ENCODE peak calls at places on chromosome 18, in nine cellular contexts. One of them, this sample, is unnamed.

GRCh38 chr18:47253101-47253654 is 1.7 kb upstream of the SKOR2 start:
- DNase-seq in activated T-cell treated with anti-CD3 and anti-CD28 coated beads, Interleukin-2, amount 50 U/mL, for 72 hours: no peak
- DNase-seq in naive B cell: no peak
- DNase-seq in breast epithelium: no peak
- DNase-seq in GM03348: no peak
- DNase-seq in stimulated activated naive CD8-positive, alpha-beta T cell treated with anti-CD3 and anti-CD28 coated beads, Interleukin-15, Interleukin-2, amounts not matched to agents 100 U/mL and 50 U/mL, for 24 hours: no peak
- DNase-seq in NT2/D1: no peak
- DNase-seq in nephron progenitor cell: no peak
- DNase-seq in effector CD4-positive, alpha-beta T cell: no peak
- DNase-seq in this sample: no peak

GRCh38 chr18:10457798-10458197 is 3.4 kb downstream of the APCDD1 start:
- DNase-seq in activated T-cell treated with anti-CD3 and anti-CD28 coated beads, Interleukin-2, amount 50 U/mL, for 72 hours: no peak
- DNase-seq in naive B cell: no peak
- DNase-seq in breast epithelium: no peak
- DNase-seq in GM03348: no peak
- DNase-seq in stimulated activated naive CD8-positive, alpha-beta T cell treated with anti-CD3 and anti-CD28 coated beads, Interleukin-15, Interleukin-2, amounts not matched to agents 100 U/mL and 50 U/mL, for 24 hours: no peak
- DNase-seq in NT2/D1: no peak
- DNase-seq in nephron progenitor cell: no peak
- DNase-seq in effector CD4-positive, alpha-beta T cell: no peak
- DNase-seq in this sample: no peak

GRCh38 chr18:10051877-10052631 is 138.2 kb downstream of the VAPA start:
- DNase-seq in activated T-cell treated with anti-CD3 and anti-CD28 coated beads, Interleukin-2, amount 50 U/mL, for 72 hours: no peak
- DNase-seq in naive B cell: no peak
- DNase-seq in breast epithelium: peak
- DNase-seq in GM03348: no peak
- DNase-seq in stimulated activated naive CD8-positive, alpha-beta T cell treated with anti-CD3 and anti-CD28 coated beads, Interleukin-15, Interleukin-2, amounts not matched to agents 100 U/mL and 50 U/mL, for 24 hours: no peak
- DNase-seq in NT2/D1: no peak
- DNase-seq in nephron progenitor cell: no peak
- DNase-seq in effector CD4-positive, alpha-beta T cell: no peak
- DNase-seq in this sample: no peak

GRCh38 chr18:63562284-63562683 is 20.1 kb downstream of the SERPINB12 start:
- DNase-seq in activated T-cell treated with anti-CD3 and anti-CD28 coated beads, Interleukin-2, amount 50 U/mL, for 72 hours: no peak
- DNase-seq in naive B cell: no peak
- DNase-seq in breast epithelium: no peak
- DNase-seq in GM03348: no peak
- DNase-seq in stimulated activated naive CD8-positive, alpha-beta T cell treated with anti-CD3 and anti-CD28 coated beads, Interleukin-15, Interleukin-2, amounts not matched to agents 100 U/mL and 50 U/mL, for 24 hours: no peak
- DNase-seq in NT2/D1: no peak
- DNase-seq in nephron progenitor cell: no peak
- DNase-seq in effector CD4-positive, alpha-beta T cell: no peak
- DNase-seq in this sample: no peak

GRCh38 chr18:25066536-25066935 is 285.4 kb downstream of the ZNF521 start:
- DNase-seq in activated T-cell treated with anti-CD3 and anti-CD28 coated beads, Interleukin-2, amount 50 U/mL, for 72 hours: no peak
- DNase-seq in naive B cell: no peak
- DNase-seq in breast epithelium: no peak
- DNase-seq in GM03348: no peak
- DNase-seq in stimulated activated naive CD8-positive, alpha-beta T cell treated with anti-CD3 and anti-CD28 coated beads, Interleukin-15, Interleukin-2, amounts not matched to agents 100 U/mL and 50 U/mL, for 24 hours: no peak
- DNase-seq in NT2/D1: no peak
- DNase-seq in nephron progenitor cell: no peak
- DNase-seq in effector CD4-positive, alpha-beta T cell: no peak
- DNase-seq in this sample: no peak

GRCh38 chr18:7830468-7830867 is 263.4 kb downstream of the PTPRM start:
- DNase-seq in activated T-cell treated with anti-CD3 and anti-CD28 coated beads, Interleukin-2, amount 50 U/mL, for 72 hours: no peak
- DNase-seq in naive B cell: no peak
- DNase-seq in breast epithelium: no peak
- DNase-seq in GM03348: no peak
- DNase-seq in stimulated activated naive CD8-positive, alpha-beta T cell treated with anti-CD3 and anti-CD28 coated beads, Interleukin-15, Interleukin-2, amounts not matched to agents 100 U/mL and 50 U/mL, for 24 hours: no peak
- DNase-seq in NT2/D1: no peak
- DNase-seq in nephron progenitor cell: no peak
- DNase-seq in effector CD4-positive, alpha-beta T cell: no peak
- DNase-seq in this sample: no peak

GRCh38 chr18:76564117-76564516 is 69.1 kb upstream of the ZNF516 start:
- DNase-seq in activated T-cell treated with anti-CD3 and anti-CD28 coated beads, Interleukin-2, amount 50 U/mL, for 72 hours: no peak
- DNase-seq in naive B cell: no peak
- DNase-seq in breast epithelium: no peak
- DNase-seq in GM03348: peak
- DNase-seq in stimulated activated naive CD8-positive, alpha-beta T cell treated with anti-CD3 and anti-CD28 coated beads, Interleukin-15, Interleukin-2, amounts not matched to agents 100 U/mL and 50 U/mL, for 24 hours: no peak
- DNase-seq in NT2/D1: no peak
- DNase-seq in nephron progenitor cell: no peak
- DNase-seq in effector CD4-positive, alpha-beta T cell: no peak
- DNase-seq in this sample: no peak

GRCh38 chr18:44682871-44683221 is 2.2 kb downstream of the SETBP1 start:
- DNase-seq in activated T-cell treated with anti-CD3 and anti-CD28 coated beads, Interleukin-2, amount 50 U/mL, for 72 hours: no peak
- DNase-seq in naive B cell: no peak
- DNase-seq in breast epithelium: no peak
- DNase-seq in GM03348: no peak
- DNase-seq in stimulated activated naive CD8-positive, alpha-beta T cell treated with anti-CD3 and anti-CD28 coated beads, Interleukin-15, Interleukin-2, amounts not matched to agents 100 U/mL and 50 U/mL, for 24 hours: no peak
- DNase-seq in NT2/D1: no peak
- DNase-seq in nephron progenitor cell: peak
- DNase-seq in effector CD4-positive, alpha-beta T cell: no peak
- DNase-seq in this sample: peak

GRCh38 chr18:8868276-8868675 is 162.9 kb downstream of the MTCL1 start:
- DNase-seq in activated T-cell treated with anti-CD3 and anti-CD28 coated beads, Interleukin-2, amount 50 U/mL, for 72 hours: no peak
- DNase-seq in naive B cell: no peak
- DNase-seq in breast epithelium: no peak
- DNase-seq in GM03348: no peak
- DNase-seq in stimulated activated naive CD8-positive, alpha-beta T cell treated with anti-CD3 and anti-CD28 coated beads, Interleukin-15, Interleukin-2, amounts not matched to agents 100 U/mL and 50 U/mL, for 24 hours: no peak
- DNase-seq in NT2/D1: no peak
- DNase-seq in nephron progenitor cell: no peak
- DNase-seq in effector CD4-positive, alpha-beta T cell: no peak
- DNase-seq in this sample: no peak

GRCh38 chr18:58687871-58688308 is 16.6 kb downstream of the MALT1 start:
- DNase-seq in activated T-cell treated with anti-CD3 and anti-CD28 coated beads, Interleukin-2, amount 50 U/mL, for 72 hours: peak
- DNase-seq in naive B cell: peak
- DNase-seq in breast epithelium: no peak
- DNase-seq in GM03348: no peak
- DNase-seq in stimulated activated naive CD8-positive, alpha-beta T cell treated with anti-CD3 and anti-CD28 coated beads, Interleukin-15, Interleukin-2, amounts not matched to agents 100 U/mL and 50 U/mL, for 24 hours: peak
- DNase-seq in NT2/D1: no peak
- DNase-seq in nephron progenitor cell: no peak
- DNase-seq in effector CD4-positive, alpha-beta T cell: peak
- DNase-seq in this sample: no peak

GRCh38 chr18:21597616-21598015 is 2.9 kb downstream of the ESCO1 start:
- DNase-seq in activated T-cell treated with anti-CD3 and anti-CD28 coated beads, Interleukin-2, amount 50 U/mL, for 72 hours: no peak
- DNase-seq in naive B cell: no peak
- DNase-seq in breast epithelium: no peak
- DNase-seq in GM03348: no peak
- DNase-seq in stimulated activated naive CD8-positive, alpha-beta T cell treated with anti-CD3 and anti-CD28 coated beads, Interleukin-15, Interleukin-2, amounts not matched to agents 100 U/mL and 50 U/mL, for 24 hours: no peak
- DNase-seq in NT2/D1: no peak
- DNase-seq in nephron progenitor cell: no peak
- DNase-seq in effector CD4-positive, alpha-beta T cell: no peak
- DNase-seq in this sample: no peak

GRCh38 chr18:79402209-79402576 is 6.5 kb downstream of the NFATC1 start:
- DNase-seq in activated T-cell treated with anti-CD3 and anti-CD28 coated beads, Interleukin-2, amount 50 U/mL, for 72 hours: no peak
- DNase-seq in naive B cell: no peak
- DNase-seq in breast epithelium: no peak
- DNase-seq in GM03348: no peak
- DNase-seq in stimulated activated naive CD8-positive, alpha-beta T cell treated with anti-CD3 and anti-CD28 coated beads, Interleukin-15, Interleukin-2, amounts not matched to agents 100 U/mL and 50 U/mL, for 24 hours: no peak
- DNase-seq in NT2/D1: no peak
- DNase-seq in nephron progenitor cell: no peak
- DNase-seq in effector CD4-positive, alpha-beta T cell: no peak
- DNase-seq in this sample: no peak

GRCh38 chr18:48002933-48003365 is 72.5 kb upstream of the SMAD2 start:
- DNase-seq in activated T-cell treated with anti-CD3 and anti-CD28 coated beads, Interleukin-2, amount 50 U/mL, for 72 hours: no peak
- DNase-seq in naive B cell: no peak
- DNase-seq in breast epithelium: peak
- DNase-seq in GM03348: no peak
- DNase-seq in stimulated activated naive CD8-positive, alpha-beta T cell treated with anti-CD3 and anti-CD28 coated beads, Interleukin-15, Interleukin-2, amounts not matched to agents 100 U/mL and 50 U/mL, for 24 hours: no peak
- DNase-seq in NT2/D1: no peak
- DNase-seq in nephron progenitor cell: no peak
- DNase-seq in effector CD4-positive, alpha-beta T cell: no peak
- DNase-seq in this sample: no peak

This sample was measured in NCI-H1105 treated with DMSO at 0.1 percent for 48 hours.